ENCODE peak calls at places on chromosomes 12 and 14, in eight cellular contexts. D is activated CD4-positive, alpha-beta T cell treated with anti-CD3 and anti-CD28 coated beads for 1 hour; T is AG08396; P is left cardiac atrium; N is T-helper 2 cell; B is neuronal stem cell; E is NCI-H774; F is Panc1. V is an unnamed sample.

GRCh38 chr14:62117718-62118164 is 355.5 kb downstream of the SNAPC1 start:
- DNase-seq in F (no peak), B (no peak), T (no peak), E (no peak), P (no peak), N (no peak), D (no peak), V (peak)

GRCh38 chr12:42173961-42174521 is 29.4 kb upstream of the GXYLT1 start:
- DNase-seq in N (no peak), E (no peak), D (no peak), T (no peak), P (no peak), B (no peak), F (no peak), V (no peak)

GRCh38 chr12:32322354-32322753 is 77.0 kb upstream of the FGD4 start:
- DNase-seq in T (no peak), B (no peak), P (no peak), D (no peak), E (no peak), N (no peak), F (no peak), V (no peak)

GRCh38 chr12:95415451-95415850 is 58.5 kb upstream of the METAP2 start:
- DNase-seq in T (no peak), F (no peak), B (no peak), N (no peak), E (no peak), P (no peak), D (no peak), V (no peak)

GRCh38 chr14:32809255-32809654 is 129.4 kb upstream of the NPAS3 start:
- DNase-seq in F (no peak), P (no peak), N (no peak), E (peak), B (no peak), T (no peak), D (no peak), V (no peak)

GRCh38 chr14:85056228-85056627 is 473.7 kb upstream of the FLRT2 start:
- DNase-seq in F (no peak), E (no peak), N (no peak), B (no peak), P (no peak), T (no peak), D (no peak), V (no peak)

GRCh38 chr14:49641697-49642129 is 6.7 kb upstream of the DNAAF2 start:
- DNase-seq in D (no peak), B (no peak), T (no peak), N (no peak), P (no peak), E (peak), F (no peak), V (peak)

GRCh38 chr14:24434676-24435075 is 4.9 kb downstream of the KHNYN start:
- DNase-seq in N (no peak), T (no peak), D (no peak), F (no peak), B (no peak), P (no peak), E (no peak), V (no peak)

GRCh38 chr12:39459027-39459434 is 16.1 kb upstream of the KIF21A start:
- DNase-seq in N (no peak), D (no peak), F (no peak), P (no peak), B (no peak), T (no peak), E (no peak), V (no peak)

GRCh38 chr14:99660006-99660566 is 15.2 kb downstream of the HHIPL1 start:
- DNase-seq in D (no peak), N (no peak), F (no peak), E (no peak), B (no peak), P (no peak), T (no peak), V (no peak)

GRCh38 chr14:69532561-69533335 is 41.9 kb downstream of the CCDC177 start:
- DNase-seq in F (no peak), D (no peak), N (no peak), E (no peak), B (no peak), P (no peak), T (no peak), V (no peak)

GRCh38 chr12:19988457-19988856 is 379.9 kb upstream of the PDE3A start:
- DNase-seq in B (no peak), E (no peak), P (no peak), N (no peak), T (no peak), D (no peak), F (no peak), V (no peak)

GRCh38 chr14:81176224-81176623 is 44.5 kb downstream of the GTF2A1 start:
- DNase-seq in T (no peak), E (no peak), P (peak), F (no peak), D (no peak), B (no peak), N (no peak), V (no peak)